ENCODE peak calls at places on chromosomes 4 and X, in six cellular contexts. One of them, this sample, is unnamed.

GRCh38 chr4:6500481-6501135 is 28.2 kb upstream of the PPP2R2C start:
- DNase-seq in activated CD8-positive, alpha-beta memory T cell treated with anti-CD3 and anti-CD28 coated beads, Interleukin-2, amount 10 ng/mL, durations not matched to agents 7 days and 5 days: no peak
- DNase-seq in PC-3: no peak
- DNase-seq in stimulated activated CD4-positive, alpha-beta T cell treated with anti-CD3 and anti-CD28 coated beads, Interleukin-12 subunit alpha, Interleukin-12 subunit beta, amount 100 ng/mL, for 24 hours: no peak
- DNase-seq in activated CD4-positive, alpha-beta memory T cell treated with anti-CD3 and anti-CD28 coated beads for 36 hours: no peak
- DNase-seq in stimulated activated CD8-positive, alpha-beta memory T cell treated with anti-CD3 and anti-CD28 coated beads, Interleukin-7, amount 100 ng/mL, for 24 hours: no peak
- DNase-seq in this sample: no peak

GRCh38 chr4:45120163-45120562 is 393.8 kb upstream of the GNPDA2 start:
- DNase-seq in activated CD8-positive, alpha-beta memory T cell treated with anti-CD3 and anti-CD28 coated beads, Interleukin-2, amount 10 ng/mL, durations not matched to agents 7 days and 5 days: no peak
- DNase-seq in PC-3: no peak
- DNase-seq in stimulated activated CD4-positive, alpha-beta T cell treated with anti-CD3 and anti-CD28 coated beads, Interleukin-12 subunit alpha, Interleukin-12 subunit beta, amount 100 ng/mL, for 24 hours: no peak
- DNase-seq in activated CD4-positive, alpha-beta memory T cell treated with anti-CD3 and anti-CD28 coated beads for 36 hours: no peak
- DNase-seq in stimulated activated CD8-positive, alpha-beta memory T cell treated with anti-CD3 and anti-CD28 coated beads, Interleukin-7, amount 100 ng/mL, for 24 hours: no peak
- DNase-seq in this sample: no peak

GRCh38 chr4:55069248-55069647 is 56.1 kb downstream of the KDR start:
- DNase-seq in activated CD8-positive, alpha-beta memory T cell treated with anti-CD3 and anti-CD28 coated beads, Interleukin-2, amount 10 ng/mL, durations not matched to agents 7 days and 5 days: no peak
- DNase-seq in PC-3: peak
- DNase-seq in stimulated activated CD4-positive, alpha-beta T cell treated with anti-CD3 and anti-CD28 coated beads, Interleukin-12 subunit alpha, Interleukin-12 subunit beta, amount 100 ng/mL, for 24 hours: no peak
- DNase-seq in activated CD4-positive, alpha-beta memory T cell treated with anti-CD3 and anti-CD28 coated beads for 36 hours: no peak
- DNase-seq in stimulated activated CD8-positive, alpha-beta memory T cell treated with anti-CD3 and anti-CD28 coated beads, Interleukin-7, amount 100 ng/mL, for 24 hours: no peak
- DNase-seq in this sample: no peak

GRCh38 chr4:1207157-1207470 is 34.7 kb upstream of the SPON2 start:
- DNase-seq in activated CD8-positive, alpha-beta memory T cell treated with anti-CD3 and anti-CD28 coated beads, Interleukin-2, amount 10 ng/mL, durations not matched to agents 7 days and 5 days: no peak
- DNase-seq in PC-3: no peak
- DNase-seq in stimulated activated CD4-positive, alpha-beta T cell treated with anti-CD3 and anti-CD28 coated beads, Interleukin-12 subunit alpha, Interleukin-12 subunit beta, amount 100 ng/mL, for 24 hours: no peak
- DNase-seq in activated CD4-positive, alpha-beta memory T cell treated with anti-CD3 and anti-CD28 coated beads for 36 hours: no peak
- DNase-seq in stimulated activated CD8-positive, alpha-beta memory T cell treated with anti-CD3 and anti-CD28 coated beads, Interleukin-7, amount 100 ng/mL, for 24 hours: no peak
- DNase-seq in this sample: no peak

GRCh38 chr4:8308856-8309771 is 39.6 kb downstream of the HTRA3 start:
- DNase-seq in activated CD8-positive, alpha-beta memory T cell treated with anti-CD3 and anti-CD28 coated beads, Interleukin-2, amount 10 ng/mL, durations not matched to agents 7 days and 5 days: no peak
- DNase-seq in PC-3: no peak
- DNase-seq in stimulated activated CD4-positive, alpha-beta T cell treated with anti-CD3 and anti-CD28 coated beads, Interleukin-12 subunit alpha, Interleukin-12 subunit beta, amount 100 ng/mL, for 24 hours: no peak
- DNase-seq in activated CD4-positive, alpha-beta memory T cell treated with anti-CD3 and anti-CD28 coated beads for 36 hours: no peak
- DNase-seq in stimulated activated CD8-positive, alpha-beta memory T cell treated with anti-CD3 and anti-CD28 coated beads, Interleukin-7, amount 100 ng/mL, for 24 hours: no peak
- DNase-seq in this sample: no peak

GRCh38 chr4:51895158-51895557 is 52.2 kb downstream of the DCUN1D4 start:
- DNase-seq in activated CD8-positive, alpha-beta memory T cell treated with anti-CD3 and anti-CD28 coated beads, Interleukin-2, amount 10 ng/mL, durations not matched to agents 7 days and 5 days: no peak
- DNase-seq in PC-3: no peak
- DNase-seq in stimulated activated CD4-positive, alpha-beta T cell treated with anti-CD3 and anti-CD28 coated beads, Interleukin-12 subunit alpha, Interleukin-12 subunit beta, amount 100 ng/mL, for 24 hours: no peak
- DNase-seq in activated CD4-positive, alpha-beta memory T cell treated with anti-CD3 and anti-CD28 coated beads for 36 hours: no peak
- DNase-seq in stimulated activated CD8-positive, alpha-beta memory T cell treated with anti-CD3 and anti-CD28 coated beads, Interleukin-7, amount 100 ng/mL, for 24 hours: no peak
- DNase-seq in this sample: no peak

GRCh38 chr4:157270108-157270507 is 49.6 kb downstream of the GRIA2 start:
- DNase-seq in activated CD8-positive, alpha-beta memory T cell treated with anti-CD3 and anti-CD28 coated beads, Interleukin-2, amount 10 ng/mL, durations not matched to agents 7 days and 5 days: no peak
- DNase-seq in PC-3: no peak
- DNase-seq in stimulated activated CD4-positive, alpha-beta T cell treated with anti-CD3 and anti-CD28 coated beads, Interleukin-12 subunit alpha, Interleukin-12 subunit beta, amount 100 ng/mL, for 24 hours: no peak
- DNase-seq in activated CD4-positive, alpha-beta memory T cell treated with anti-CD3 and anti-CD28 coated beads for 36 hours: no peak
- DNase-seq in stimulated activated CD8-positive, alpha-beta memory T cell treated with anti-CD3 and anti-CD28 coated beads, Interleukin-7, amount 100 ng/mL, for 24 hours: no peak
- DNase-seq in this sample: no peak

GRCh38 chr4:1558205-1558604 is 125.9 kb downstream of the FAM53A start:
- DNase-seq in activated CD8-positive, alpha-beta memory T cell treated with anti-CD3 and anti-CD28 coated beads, Interleukin-2, amount 10 ng/mL, durations not matched to agents 7 days and 5 days: no peak
- DNase-seq in PC-3: no peak
- DNase-seq in stimulated activated CD4-positive, alpha-beta T cell treated with anti-CD3 and anti-CD28 coated beads, Interleukin-12 subunit alpha, Interleukin-12 subunit beta, amount 100 ng/mL, for 24 hours: no peak
- DNase-seq in activated CD4-positive, alpha-beta memory T cell treated with anti-CD3 and anti-CD28 coated beads for 36 hours: no peak
- DNase-seq in stimulated activated CD8-positive, alpha-beta memory T cell treated with anti-CD3 and anti-CD28 coated beads, Interleukin-7, amount 100 ng/mL, for 24 hours: no peak
- DNase-seq in this sample: no peak

GRCh38 chrX:68710870-68711576 is 63.6 kb downstream of the STARD8 start:
- DNase-seq in activated CD8-positive, alpha-beta memory T cell treated with anti-CD3 and anti-CD28 coated beads, Interleukin-2, amount 10 ng/mL, durations not matched to agents 7 days and 5 days: no peak
- DNase-seq in PC-3: peak
- DNase-seq in stimulated activated CD4-positive, alpha-beta T cell treated with anti-CD3 and anti-CD28 coated beads, Interleukin-12 subunit alpha, Interleukin-12 subunit beta, amount 100 ng/mL, for 24 hours: no peak
- DNase-seq in activated CD4-positive, alpha-beta memory T cell treated with anti-CD3 and anti-CD28 coated beads for 36 hours: peak
- DNase-seq in stimulated activated CD8-positive, alpha-beta memory T cell treated with anti-CD3 and anti-CD28 coated beads, Interleukin-7, amount 100 ng/mL, for 24 hours: no peak
- DNase-seq in this sample: peak